ENCODE peak calls at places on chromosomes 4 and X, in nine cellular contexts. One of them, this sample, is unnamed.
A peak's percentile ranks its signal among the peaks of the same experiment; 100 is the strongest.

GRCh38 chr4:136329042-136329662 is 1203.1 kb downstream of the PCDH18 start:
- DNase-seq in GM12891: no peak
- DNase-seq in endodermal cell: peak; percentile 55
- DNase-seq in activated T-helper 1 cell treated with anti-CD3 and anti-CD28 coated beads, Interleukin-12 subunit alpha, Interleukin-12 subunit beta, Interleukin-2, Interleukin-4 antibody, amounts not matched to agents 30 ng/mL and 10 ng/mL and 1 ng/mL, durations not matched to agents 14 hours and 24 hours and 36 hours: no peak
- DNase-seq in endothelial cell: no peak
- DNase-seq in CD8-positive, alpha-beta T cell: no peak
- DNase-seq in WTC11: no peak
- DNase-seq in memory B cell: no peak
- DNase-seq in neural crest cell: no peak
- DNase-seq in this sample: no peak

GRCh38 chr4:173752610-173753009 is 222.6 kb upstream of the HAND2 start:
- DNase-seq in GM12891: no peak
- DNase-seq in endodermal cell: peak; percentile 94
- DNase-seq in activated T-helper 1 cell treated with anti-CD3 and anti-CD28 coated beads, Interleukin-12 subunit alpha, Interleukin-12 subunit beta, Interleukin-2, Interleukin-4 antibody, amounts not matched to agents 30 ng/mL and 10 ng/mL and 1 ng/mL, durations not matched to agents 14 hours and 24 hours and 36 hours: no peak
- DNase-seq in endothelial cell: peak; percentile 65
- DNase-seq in CD8-positive, alpha-beta T cell: no peak
- DNase-seq in WTC11: peak; percentile 88
- DNase-seq in memory B cell: no peak
- DNase-seq in neural crest cell: peak; percentile 50
- DNase-seq in this sample: peak; percentile 77

GRCh38 chrX:47991263-47992092 is 12.3 kb downstream of the ZNF182 start:
- DNase-seq in GM12891: no peak
- DNase-seq in endodermal cell: no peak
- DNase-seq in activated T-helper 1 cell treated with anti-CD3 and anti-CD28 coated beads, Interleukin-12 subunit alpha, Interleukin-12 subunit beta, Interleukin-2, Interleukin-4 antibody, amounts not matched to agents 30 ng/mL and 10 ng/mL and 1 ng/mL, durations not matched to agents 14 hours and 24 hours and 36 hours: no peak
- DNase-seq in endothelial cell: no peak
- DNase-seq in CD8-positive, alpha-beta T cell: no peak
- DNase-seq in WTC11: no peak
- DNase-seq in memory B cell: no peak
- DNase-seq in neural crest cell: no peak
- DNase-seq in this sample: no peak

GRCh38 chrX:150531467-150531866 is 37.0 kb upstream of the MTM1 start:
- DNase-seq in GM12891: no peak
- DNase-seq in endodermal cell: no peak
- DNase-seq in activated T-helper 1 cell treated with anti-CD3 and anti-CD28 coated beads, Interleukin-12 subunit alpha, Interleukin-12 subunit beta, Interleukin-2, Interleukin-4 antibody, amounts not matched to agents 30 ng/mL and 10 ng/mL and 1 ng/mL, durations not matched to agents 14 hours and 24 hours and 36 hours: no peak
- DNase-seq in endothelial cell: no peak
- DNase-seq in CD8-positive, alpha-beta T cell: no peak
- DNase-seq in WTC11: no peak
- DNase-seq in memory B cell: no peak
- DNase-seq in neural crest cell: no peak
- DNase-seq in this sample: no peak

GRCh38 chrX:152915541-152916241 is 17.8 kb downstream of the ZNF185 start:
- DNase-seq in GM12891: peak; percentile 62
- DNase-seq in endodermal cell: peak; percentile 82
- DNase-seq in activated T-helper 1 cell treated with anti-CD3 and anti-CD28 coated beads, Interleukin-12 subunit alpha, Interleukin-12 subunit beta, Interleukin-2, Interleukin-4 antibody, amounts not matched to agents 30 ng/mL and 10 ng/mL and 1 ng/mL, durations not matched to agents 14 hours and 24 hours and 36 hours: no peak
- DNase-seq in endothelial cell: peak; percentile 52
- DNase-seq in CD8-positive, alpha-beta T cell: no peak
- DNase-seq in WTC11: peak; percentile 54
- DNase-seq in memory B cell: peak; percentile 37
- DNase-seq in neural crest cell: peak; percentile 44
- DNase-seq in this sample: peak; percentile 51

GRCh38 chrX:111086521-111087127 is 9.4 kb upstream of the PAK3 start:
- DNase-seq in GM12891: no peak
- DNase-seq in endodermal cell: peak; percentile 65
- DNase-seq in activated T-helper 1 cell treated with anti-CD3 and anti-CD28 coated beads, Interleukin-12 subunit alpha, Interleukin-12 subunit beta, Interleukin-2, Interleukin-4 antibody, amounts not matched to agents 30 ng/mL and 10 ng/mL and 1 ng/mL, durations not matched to agents 14 hours and 24 hours and 36 hours: no peak
- DNase-seq in endothelial cell: no peak
- DNase-seq in CD8-positive, alpha-beta T cell: no peak
- DNase-seq in WTC11: no peak
- DNase-seq in memory B cell: no peak
- DNase-seq in neural crest cell: no peak
- DNase-seq in this sample: no peak

GRCh38 chr4:47031713-47032404 is 492 bp downstream of the GABRB1 start:
- DNase-seq in GM12891: no peak
- DNase-seq in endodermal cell: no peak
- DNase-seq in activated T-helper 1 cell treated with anti-CD3 and anti-CD28 coated beads, Interleukin-12 subunit alpha, Interleukin-12 subunit beta, Interleukin-2, Interleukin-4 antibody, amounts not matched to agents 30 ng/mL and 10 ng/mL and 1 ng/mL, durations not matched to agents 14 hours and 24 hours and 36 hours: no peak
- DNase-seq in endothelial cell: no peak
- DNase-seq in CD8-positive, alpha-beta T cell: no peak
- DNase-seq in WTC11: no peak
- DNase-seq in memory B cell: no peak
- DNase-seq in neural crest cell: peak; percentile 1
- DNase-seq in this sample: no peak

GRCh38 chr4:147570616-147571015 is 46.6 kb upstream of the TMEM184C start:
- DNase-seq in GM12891: no peak
- DNase-seq in endodermal cell: no peak
- DNase-seq in activated T-helper 1 cell treated with anti-CD3 and anti-CD28 coated beads, Interleukin-12 subunit alpha, Interleukin-12 subunit beta, Interleukin-2, Interleukin-4 antibody, amounts not matched to agents 30 ng/mL and 10 ng/mL and 1 ng/mL, durations not matched to agents 14 hours and 24 hours and 36 hours: no peak
- DNase-seq in endothelial cell: no peak
- DNase-seq in CD8-positive, alpha-beta T cell: no peak
- DNase-seq in WTC11: no peak
- DNase-seq in memory B cell: no peak
- DNase-seq in neural crest cell: no peak
- DNase-seq in this sample: no peak

GRCh38 chrX:153507484-153508178 is 9.8 kb upstream of the ATP2B3 start:
- DNase-seq in GM12891: peak; percentile 95
- DNase-seq in endodermal cell: peak; percentile 94
- DNase-seq in activated T-helper 1 cell treated with anti-CD3 and anti-CD28 coated beads, Interleukin-12 subunit alpha, Interleukin-12 subunit beta, Interleukin-2, Interleukin-4 antibody, amounts not matched to agents 30 ng/mL and 10 ng/mL and 1 ng/mL, durations not matched to agents 14 hours and 24 hours and 36 hours: peak; percentile 70
- DNase-seq in endothelial cell: peak; percentile 82
- DNase-seq in CD8-positive, alpha-beta T cell: peak; percentile 74
- DNase-seq in WTC11: peak; percentile 86
- DNase-seq in memory B cell: peak; percentile 80
- DNase-seq in neural crest cell: peak; percentile 80
- DNase-seq in this sample: peak; percentile 84

GRCh38 chrX:139194571-139195280 is 335.8 kb upstream of the F9 start:
- DNase-seq in GM12891: no peak
- DNase-seq in endodermal cell: peak; percentile 62
- DNase-seq in activated T-helper 1 cell treated with anti-CD3 and anti-CD28 coated beads, Interleukin-12 subunit alpha, Interleukin-12 subunit beta, Interleukin-2, Interleukin-4 antibody, amounts not matched to agents 30 ng/mL and 10 ng/mL and 1 ng/mL, durations not matched to agents 14 hours and 24 hours and 36 hours: no peak
- DNase-seq in endothelial cell: peak; percentile 5
- DNase-seq in CD8-positive, alpha-beta T cell: no peak
- DNase-seq in WTC11: peak; percentile 14
- DNase-seq in memory B cell: no peak
- DNase-seq in neural crest cell: no peak
- DNase-seq in this sample: no peak

GRCh38 chrX:129763666-129764065 is 16.1 kb upstream of the SASH3 start:
- DNase-seq in GM12891: no peak
- DNase-seq in endodermal cell: no peak
- DNase-seq in activated T-helper 1 cell treated with anti-CD3 and anti-CD28 coated beads, Interleukin-12 subunit alpha, Interleukin-12 subunit beta, Interleukin-2, Interleukin-4 antibody, amounts not matched to agents 30 ng/mL and 10 ng/mL and 1 ng/mL, durations not matched to agents 14 hours and 24 hours and 36 hours: no peak
- DNase-seq in endothelial cell: no peak
- DNase-seq in CD8-positive, alpha-beta T cell: no peak
- DNase-seq in WTC11: no peak
- DNase-seq in memory B cell: no peak
- DNase-seq in neural crest cell: no peak
- DNase-seq in this sample: no peak

This sample was measured in BE2C.